ENCODE peak calls at places on chromosomes 2 and 18, in six cellular contexts. V is posterior cingulate gyrus, N is HFFc6, M is type B pancreatic cell, O is caudate nucleus, Y is HTR-8/SVneo. T is an unnamed sample.

GRCh38 chr2:195382186-195382585 is 274.8 kb upstream of the SLC39A10 start:
- DNase-seq in V (no peak), N (no peak), M (no peak), O (no peak), Y (no peak), T (no peak)

GRCh38 chr2:33372940-33373553 is 103.4 kb upstream of the RASGRP3 start:
- DNase-seq in V (no peak), N (no peak), M (no peak), O (no peak), Y (peak), T (peak)

GRCh38 chr2:20470211-20470610 is 23.3 kb downstream of the RHOB start:
- DNase-seq in V (no peak), N (no peak), M (no peak), O (no peak), Y (no peak), T (no peak)

GRCh38 chr2:172229125-172229524 is 126.4 kb upstream of the DLX2 start:
- DNase-seq in V (no peak), N (no peak), M (no peak), O (no peak), Y (no peak), T (no peak)

GRCh38 chr2:70615222-70615621 is 61.6 kb upstream of the TGFA start:
- DNase-seq in V (no peak), N (no peak), M (no peak), O (no peak), Y (no peak), T (no peak)

GRCh38 chr2:108287169-108287568 is 1.5 kb upstream of the SULT1C2 start:
- DNase-seq in V (no peak), N (no peak), M (no peak), O (no peak), Y (no peak), T (no peak)

GRCh38 chr18:34965108-34965507 is 76.1 kb upstream of the MAPRE2 start:
- DNase-seq in V (no peak), N (no peak), M (no peak), O (no peak), Y (no peak), T (no peak)

GRCh38 chr2:3434005-3434404 is 54.5 kb downstream of the TRAPPC12 start:
- DNase-seq in V (no peak), N (no peak), M (no peak), O (no peak), Y (no peak), T (no peak)

GRCh38 chr2:235497096-235497495 is 3.3 kb downstream of the AGAP1 start:
- DNase-seq in V (peak), N (no peak), M (no peak), O (no peak), Y (no peak), T (no peak)

GRCh38 chr18:72375628-72376027 is 168.5 kb downstream of the CBLN2 start:
- DNase-seq in V (no peak), N (no peak), M (no peak), O (no peak), Y (no peak), T (no peak)

GRCh38 chr2:176986579-176986978 is 226.0 kb upstream of the HNRNPA3 start:
- DNase-seq in V (no peak), N (no peak), M (no peak), O (no peak), Y (no peak), T (no peak)

GRCh38 chr2:95526360-95527341 is 42.1 kb upstream of the TRIM43B start:
- DNase-seq in V (peak), N (peak), M (no peak), O (peak), Y (peak), T (peak)

T was measured in body of pancreas.